ENCODE peak calls at places on chromosomes 4 and X, in five cellular contexts. One of them, this sample, is unnamed.

GRCh38 chr4:26083987-26084386 is 170.0 kb downstream of the SMIM20 start:
- DNase-seq in GM23338: no peak
- DNase-seq in A549: no peak
- DNase-seq in Karpas-422: no peak
- DNase-seq in HCT116: peak
- DNase-seq in this sample: peak

GRCh38 chrX:67568769-67569168 is 24.9 kb downstream of the AR start:
- DNase-seq in Karpas-422: no peak
- DNase-seq in A549: no peak
- DNase-seq in GM23338: no peak
- DNase-seq in HCT116: no peak
- DNase-seq in this sample: no peak

GRCh38 chr4:100983426-100983825 is 363.9 kb downstream of the PPP3CA start:
- DNase-seq in Karpas-422: no peak
- DNase-seq in A549: no peak
- DNase-seq in HCT116: no peak
- DNase-seq in GM23338: no peak
- DNase-seq in this sample: no peak

GRCh38 chr4:33966808-33967207 is 2277.5 kb downstream of the ARAP2 start:
- DNase-seq in GM23338: no peak
- DNase-seq in A549: no peak
- DNase-seq in HCT116: no peak
- DNase-seq in Karpas-422: no peak
- DNase-seq in this sample: no peak

GRCh38 chr4:118889313-118889694 is 650 bp downstream of the SYNPO2 start:
- DNase-seq in A549: no peak
- DNase-seq in HCT116: no peak
- DNase-seq in GM23338: no peak
- DNase-seq in Karpas-422: peak
- DNase-seq in this sample: no peak

GRCh38 chr4:108114503-108114902 is 54.2 kb downstream of the LEF1 start:
- DNase-seq in HCT116: no peak
- DNase-seq in Karpas-422: no peak
- DNase-seq in GM23338: peak
- DNase-seq in A549: no peak
- DNase-seq in this sample: no peak

GRCh38 chrX:118756111-118756510 is 28.7 kb downstream of the IL13RA1 start:
- DNase-seq in A549: no peak
- DNase-seq in HCT116: no peak
- DNase-seq in GM23338: no peak
- DNase-seq in Karpas-422: no peak
- DNase-seq in this sample: peak

GRCh38 chr4:126899382-126899801 is 733.4 kb upstream of the INTU start:
- DNase-seq in Karpas-422: no peak
- DNase-seq in HCT116: peak
- DNase-seq in A549: no peak
- DNase-seq in GM23338: no peak
- DNase-seq in this sample: peak

GRCh38 chrX:71603618-71604017 is 14.7 kb downstream of the CXCR3 start:
- DNase-seq in HCT116: peak
- DNase-seq in Karpas-422: no peak
- DNase-seq in GM23338: no peak
- DNase-seq in A549: no peak
- DNase-seq in this sample: no peak

GRCh38 chrX:4550018-4550417 is 836.6 kb upstream of the PRKX start:
- DNase-seq in GM23338: peak
- DNase-seq in A549: no peak
- DNase-seq in HCT116: no peak
- DNase-seq in Karpas-422: peak
- DNase-seq in this sample: no peak

GRCh38 chr4:83606898-83607297 is 71.0 kb downstream of the GPAT3 start:
- DNase-seq in GM23338: no peak
- DNase-seq in A549: no peak
- DNase-seq in Karpas-422: no peak
- DNase-seq in HCT116: no peak
- DNase-seq in this sample: no peak

GRCh38 chrX:39905946-39906345 is 191.8 kb downstream of the BCOR start:
- DNase-seq in Karpas-422: no peak
- DNase-seq in HCT116: no peak
- DNase-seq in A549: no peak
- DNase-seq in GM23338: no peak
- DNase-seq in this sample: no peak

GRCh38 chrX:133546441-133546840 is 131.2 kb upstream of the GPC4 start:
- DNase-seq in GM23338: no peak
- DNase-seq in A549: no peak
- DNase-seq in Karpas-422: no peak
- DNase-seq in HCT116: no peak
- DNase-seq in this sample: no peak

GRCh38 chr4:174545268-174545667 is 23.0 kb upstream of the HPGD start:
- DNase-seq in GM23338: no peak
- DNase-seq in HCT116: no peak
- DNase-seq in A549: no peak
- DNase-seq in Karpas-422: no peak
- DNase-seq in this sample: no peak

GRCh38 chrX:11143931-11144678 is 33.0 kb downstream of the HCCS start:
- DNase-seq in HCT116: peak
- DNase-seq in GM23338: peak
- DNase-seq in A549: peak
- DNase-seq in Karpas-422: peak
- DNase-seq in this sample: peak

GRCh38 chrX:97399400-97399799 is 515.7 kb downstream of the RPA4 start:
- DNase-seq in HCT116: no peak
- DNase-seq in GM23338: no peak
- DNase-seq in Karpas-422: peak
- DNase-seq in A549: peak
- DNase-seq in this sample: peak

DNA sequence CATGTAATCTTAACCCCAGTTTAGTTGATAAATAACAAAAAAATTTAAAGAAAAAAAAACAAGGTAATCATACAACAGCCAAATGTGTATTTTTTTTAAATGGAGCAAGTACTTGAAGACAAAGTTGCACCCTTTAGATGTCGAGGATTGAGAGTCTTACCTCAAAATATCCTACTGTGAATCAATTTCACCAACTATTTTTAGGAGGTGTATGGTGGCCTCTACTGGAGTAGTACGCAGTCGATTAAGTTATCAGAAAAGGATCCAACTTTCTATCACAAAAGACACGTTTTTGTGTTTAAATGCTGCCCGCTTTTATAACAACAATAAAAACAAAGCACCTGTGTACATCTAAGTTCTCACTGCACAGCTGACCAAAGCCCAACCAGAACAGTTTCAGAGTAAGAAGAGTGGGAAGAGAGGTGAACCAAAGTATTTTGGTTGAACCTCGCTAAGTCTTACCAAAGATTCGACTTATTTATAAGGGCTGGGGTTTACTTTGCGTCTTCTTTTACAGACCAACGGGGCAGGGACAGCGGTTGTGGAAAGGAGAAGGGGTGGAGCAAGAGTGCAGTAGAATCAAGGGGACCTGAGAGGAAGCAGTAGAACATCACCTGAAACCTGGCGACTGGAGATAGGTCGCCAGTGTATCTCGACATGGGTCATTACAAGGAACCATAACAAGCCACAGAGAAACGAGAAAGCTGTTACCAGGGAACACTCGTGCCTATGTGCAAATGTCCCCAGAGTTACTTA is 1.2 kb downstream of the RPS6KA6 start:
- DNase-seq in A549: peak
- DNase-seq in Karpas-422: peak
- DNase-seq in GM23338: peak
- DNase-seq in HCT116: no peak
- DNase-seq in this sample: no peak
- H3K27ac ChIP-seq in A549: peak
- H3K27ac ChIP-seq in Karpas-422: no peak
- H3K27ac ChIP-seq in GM23338: no peak
- H3K27ac ChIP-seq in HCT116: no peak
- H3K27ac ChIP-seq in this sample: no peak

GRCh38 chr4:76197971-76198410 is 15.6 kb downstream of the SCARB2 start:
- DNase-seq in A549: no peak
- DNase-seq in HCT116: no peak
- DNase-seq in GM23338: no peak
- DNase-seq in Karpas-422: no peak
- DNase-seq in this sample: peak

GRCh38 chr4:76192221-76192620 is 21.4 kb downstream of the SCARB2 start:
- DNase-seq in Karpas-422: no peak
- DNase-seq in HCT116: no peak
- DNase-seq in GM23338: no peak
- DNase-seq in A549: no peak
- DNase-seq in this sample: no peak

GRCh38 chr4:76194325-76194724 is 19.3 kb downstream of the SCARB2 start:
- DNase-seq in Karpas-422: no peak
- DNase-seq in A549: peak
- DNase-seq in GM23338: no peak
- DNase-seq in HCT116: no peak
- DNase-seq in this sample: peak

GRCh38 chr4:76197001-76197743 is 16.5 kb downstream of the SCARB2 start:
- DNase-seq in HCT116: no peak
- DNase-seq in GM23338: no peak
- DNase-seq in Karpas-422: no peak
- DNase-seq in A549: no peak
- DNase-seq in this sample: peak

GRCh38 chr4:76195326-76195725 is 18.3 kb downstream of the SCARB2 start:
- DNase-seq in GM23338: no peak
- DNase-seq in HCT116: no peak
- DNase-seq in A549: no peak
- DNase-seq in Karpas-422: no peak
- DNase-seq in this sample: peak
- H3K4me2 ChIP-seq in GM23338: no peak
- H3K4me2 ChIP-seq in HCT116: no peak
- H3K4me2 ChIP-seq in A549: no peak
- H3K4me2 ChIP-seq in Karpas-422: no peak
- H3K4me2 ChIP-seq in this sample: peak

GRCh38 chr4:10982305-10982704 is 297.7 kb upstream of the CLNK start:
- DNase-seq in HCT116: no peak
- DNase-seq in GM23338: peak
- DNase-seq in Karpas-422: no peak
- DNase-seq in A549: no peak
- DNase-seq in this sample: no peak

GRCh38 chr4:10977534-10977933 is 293.0 kb upstream of the CLNK start:
- DNase-seq in A549: no peak
- DNase-seq in Karpas-422: peak
- DNase-seq in HCT116: no peak
- DNase-seq in GM23338: no peak
- DNase-seq in this sample: no peak

GRCh38 chr4:10983274-10983673 is 298.7 kb upstream of the CLNK start:
- DNase-seq in HCT116: no peak
- DNase-seq in GM23338: no peak
- DNase-seq in A549: no peak
- DNase-seq in Karpas-422: no peak
- DNase-seq in this sample: no peak

GRCh38 chr4:10981611-10982010 is 297.0 kb upstream of the CLNK start:
- DNase-seq in GM23338: peak
- DNase-seq in Karpas-422: no peak
- DNase-seq in HCT116: no peak
- DNase-seq in A549: no peak
- DNase-seq in this sample: no peak

DNA sequence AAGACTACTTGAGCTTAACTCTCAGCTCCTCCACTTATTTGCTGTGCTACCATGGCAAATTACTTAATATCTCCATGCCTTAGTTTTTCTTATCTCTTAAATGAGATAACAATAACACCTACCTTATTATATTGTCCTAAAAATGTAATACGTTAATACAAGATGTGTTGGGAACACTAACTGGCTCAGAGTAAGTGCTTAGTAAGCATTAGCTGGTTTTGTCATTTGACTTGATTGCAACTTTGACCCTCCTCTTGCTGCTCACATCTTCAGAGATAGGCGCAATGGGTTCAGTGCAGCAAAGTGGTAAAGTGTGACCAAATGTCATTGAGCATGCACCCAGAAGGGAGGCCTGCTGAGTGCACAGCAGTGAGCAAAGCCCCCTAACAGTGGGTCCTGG is 294.5 kb upstream of the CLNK start:
- DNase-seq in A549: no peak
- DNase-seq in Karpas-422: no peak
- DNase-seq in GM23338: no peak
- DNase-seq in HCT116: no peak
- DNase-seq in this sample: no peak
- H3K4me3 ChIP-seq in A549: no peak
- H3K4me3 ChIP-seq in Karpas-422: no peak
- H3K4me3 ChIP-seq in GM23338: no peak
- H3K4me3 ChIP-seq in HCT116: no peak
- H3K4me3 ChIP-seq in this sample: no peak

DNA sequence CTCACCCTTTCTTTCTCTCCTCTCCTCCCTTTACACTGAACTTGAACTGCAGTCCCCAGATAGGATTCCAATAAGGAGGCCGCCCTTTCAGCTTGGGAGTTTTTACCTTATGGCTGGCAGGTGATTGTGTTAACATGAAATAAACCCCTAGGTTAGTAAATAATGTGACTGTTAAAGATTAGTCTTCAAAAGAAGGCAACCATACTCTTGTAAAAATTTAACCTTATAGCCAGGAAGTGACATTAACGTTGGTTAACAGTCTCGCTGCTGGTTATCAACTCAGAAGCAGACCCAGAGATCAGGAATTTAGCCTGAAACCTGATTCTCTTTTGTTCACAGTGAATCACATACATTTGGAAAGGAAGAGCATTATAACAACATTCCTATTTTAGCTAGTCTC is 15.2 kb downstream of the FHDC1 start:
- DNase-seq in HCT116: no peak
- DNase-seq in GM23338: peak
- DNase-seq in A549: no peak
- DNase-seq in Karpas-422: no peak
- DNase-seq in this sample: peak
- H3K27ac ChIP-seq in HCT116: no peak
- H3K27ac ChIP-seq in GM23338: peak
- H3K27ac ChIP-seq in A549: no peak
- H3K27ac ChIP-seq in Karpas-422: no peak
- H3K27ac ChIP-seq in this sample: peak

GRCh38 chrX:149996515-149996914 is 58.2 kb upstream of the EOLA2 start:
- DNase-seq in Karpas-422: no peak
- DNase-seq in A549: no peak
- DNase-seq in GM23338: no peak
- DNase-seq in HCT116: no peak
- DNase-seq in this sample: no peak

GRCh38 chrX:149993989-149994388 is 55.7 kb upstream of the EOLA2 start:
- DNase-seq in Karpas-422: no peak
- DNase-seq in A549: no peak
- DNase-seq in HCT116: no peak
- DNase-seq in GM23338: no peak
- DNase-seq in this sample: no peak

GRCh38 chrX:149987613-149988012 is 49.3 kb upstream of the EOLA2 start:
- DNase-seq in HCT116: no peak
- DNase-seq in Karpas-422: peak
- DNase-seq in GM23338: no peak
- DNase-seq in A549: no peak
- DNase-seq in this sample: no peak

GRCh38 chrX:149992918-149993317 is 54.6 kb upstream of the EOLA2 start:
- DNase-seq in A549: no peak
- DNase-seq in Karpas-422: no peak
- DNase-seq in HCT116: no peak
- DNase-seq in GM23338: no peak
- DNase-seq in this sample: no peak
- H3K4me2 ChIP-seq in A549: no peak
- H3K4me2 ChIP-seq in Karpas-422: no peak
- H3K4me2 ChIP-seq in HCT116: no peak
- H3K4me2 ChIP-seq in GM23338: no peak
- H3K4me2 ChIP-seq in this sample: no peak

GRCh38 chr4:153257151-153257620 is 52.9 kb downstream of the TRIM2 start:
- DNase-seq in Karpas-422: no peak
- DNase-seq in A549: no peak
- DNase-seq in HCT116: no peak
- DNase-seq in GM23338: peak
- DNase-seq in this sample: peak
- H3K4me3 ChIP-seq in Karpas-422: no peak
- H3K4me3 ChIP-seq in A549: no peak
- H3K4me3 ChIP-seq in HCT116: no peak
- H3K4me3 ChIP-seq in GM23338: peak
- H3K4me3 ChIP-seq in this sample: peak

This sample was measured in astrocyte.